ENCODE peak calls at places on chromosomes 3 and 15, in five cellular contexts. P, Q, D, T and Y are unnamed samples.

GRCh38 chr15:30859091-30859874 is 44.4 kb upstream of the FAN1 start:
- DNase-seq in Q (no peak), T (no peak), D (peak; percentile 47), P (no peak), Y (no peak)

GRCh38 chr3:130963878-130964277 is 62.7 kb downstream of the ASTE1 start:
- DNase-seq in T (no peak), P (no peak), D (no peak), Q (no peak), Y (no peak)

GRCh38 chr3:23017800-23018199 is 185.3 kb upstream of the UBE2E2 start:
- DNase-seq in T (no peak), P (no peak), Q (no peak), D (no peak), Y (no peak)

GRCh38 chr3:11513817-11514135 is 129.9 kb downstream of the VGLL4 start:
- DNase-seq in D (no peak), Q (no peak), P (no peak), T (no peak), Y (no peak)

GRCh38 chr3:89098173-89098572 is 9.2 kb upstream of the EPHA3 start:
- DNase-seq in D (no peak), P (no peak), Q (no peak), T (no peak), Y (no peak)

GRCh38 chr3:15646924-15647511 is 45.5 kb downstream of the BTD start:
- DNase-seq in P (no peak), T (no peak), D (no peak), Q (no peak), Y (no peak)

GRCh38 chr3:385151-385550 is 188.6 kb downstream of the CHL1 start:
- DNase-seq in P (no peak), Q (no peak), D (no peak), T (no peak), Y (no peak)

GRCh38 chr3:141311170-141311495 is 57.2 kb upstream of the ZBTB38 start:
- DNase-seq in P (no peak), T (no peak), D (peak; percentile 39), Q (no peak), Y (no peak)

GRCh38 chr15:68843425-68844311 is 23.0 kb upstream of the ANP32A start:
- DNase-seq in Q (no peak), D (peak; percentile 82), P (peak; percentile 77), T (peak; percentile 10), Y (no peak)

GRCh38 chr3:27319847-27320526 is 49.2 kb downstream of the NEK10 start:
- DNase-seq in D (no peak), Q (no peak), T (peak; percentile 21), P (no peak), Y (no peak)

GRCh38 chr3:114624676-114625181 is 330.9 kb downstream of the TIGIT start:
- DNase-seq in P (peak; percentile 83), T (peak; percentile 74), Q (peak; percentile 98), D (peak; percentile 4), Y (peak; percentile 97)

GRCh38 chr3:189727898-189728297 is 96.7 kb downstream of the TP63 start:
- DNase-seq in Q (no peak), P (no peak), D (no peak), T (no peak), Y (no peak)

GRCh38 chr15:66704019-66704782 is 2.2 kb downstream of the SMAD6 start:
- DNase-seq in Q (no peak), T (peak; percentile 13), D (no peak), P (no peak), Y (no peak)

GRCh38 chr3:152466784-152467183 is 198.1 kb downstream of the MBNL1 start:
- DNase-seq in Q (no peak), P (no peak), T (no peak), D (peak; percentile 32), Y (no peak)

GRCh38 chr3:30131171-30131570 is 475.2 kb upstream of the TGFBR2 start:
- DNase-seq in Q (no peak), D (no peak), T (no peak), P (no peak), Y (no peak)

GRCh38 chr3:109806929-109807328 is 469.6 kb upstream of the DPPA4 start:
- DNase-seq in T (no peak), P (no peak), D (no peak), Q (no peak), Y (no peak)

GRCh38 chr3:68986496-68987208 is 26.8 kb downstream of the EOGT start:
- DNase-seq in T (no peak), P (no peak), Q (no peak), D (no peak), Y (peak; percentile 10)

GRCh38 chr15:88657326-88658069 is 18.7 kb downstream of the ISG20 start:
- DNase-seq in P (peak; percentile 80), T (no peak), Q (no peak), D (peak; percentile 78), Y (peak; percentile 92)

GRCh38 chr3:56988874-56989433 is 71.5 kb upstream of the SPATA12 start:
- DNase-seq in D (peak; percentile 71), T (peak; percentile 85), Q (no peak), P (peak; percentile 84), Y (no peak)

GRCh38 chr3:45687828-45688193 is 1.4 kb upstream of the SACM1L start:
- DNase-seq in D (no peak), T (no peak), P (no peak), Q (no peak), Y (no peak)

GRCh38 chr3:155080692-155081091 is 573 bp downstream of the MME start:
- DNase-seq in P (no peak), D (no peak), Q (no peak), T (no peak), Y (no peak)

GRCh38 chr3:84136425-84136824 is 822.4 kb upstream of the CADM2 start:
- DNase-seq in D (no peak), P (no peak), T (no peak), Q (no peak), Y (no peak)

GRCh38 chr3:57029924-57030323 is 30.5 kb upstream of the SPATA12 start:
- DNase-seq in T (no peak), D (peak; percentile 67), Q (no peak), P (no peak), Y (no peak)

GRCh38 chr3:159001711-159002110 is 199.9 kb downstream of the MFSD1 start:
- DNase-seq in Q (no peak), P (no peak), T (no peak), D (no peak), Y (no peak)

GRCh38 chr3:188061133-188061532 is 92.8 kb upstream of the LPP start:
- DNase-seq in D (no peak), T (peak; percentile 40), P (no peak), Q (no peak), Y (no peak)

GRCh38 chr15:31465083-31465955 is 138.7 kb downstream of the KLF13 start:
- DNase-seq in D (no peak), P (peak; percentile 60), T (peak; percentile 89), Q (peak; percentile 87), Y (no peak)

GRCh38 chr3:116135462-116135861 is 309.8 kb downstream of the LSAMP start:
- DNase-seq in T (peak; percentile 14), Q (peak; percentile 87), D (peak; percentile 36), P (no peak), Y (no peak)

GRCh38 chr3:124094496-124094895 is 102.6 kb upstream of the ROPN1 start:
- DNase-seq in Q (no peak), D (no peak), T (no peak), P (no peak), Y (no peak)

GRCh38 chr3:114879059-114880031 is 267.7 kb downstream of the ZBTB20 start:
- DNase-seq in D (no peak), Q (no peak), P (no peak), T (no peak), Y (no peak)

GRCh38 chr3:15510493-15510892 is 11.0 kb downstream of the COLQ start:
- DNase-seq in P (no peak), D (no peak), T (no peak), Q (no peak), Y (no peak)

GRCh38 chr15:51907136-51907862 is 64.3 kb downstream of the LEO1 start:
- DNase-seq in T (peak; percentile 28), Q (no peak), D (no peak), P (no peak), Y (no peak)

GRCh38 chr15:52558196-52558595 is 10.6 kb downstream of the ARPP19 start:
- DNase-seq in T (no peak), Q (no peak), P (no peak), D (no peak), Y (no peak)

GRCh38 chr3:42680806-42681205 is 4.5 kb upstream of the KLHL40 start:
- DNase-seq in T (no peak), D (no peak), Q (no peak), P (no peak), Y (no peak)

GRCh38 chr3:107598926-107599754 is 76.4 kb downstream of the BBX start:
- DNase-seq in T (peak; percentile 62), P (peak; percentile 86), Q (no peak), D (peak; percentile 36), Y (no peak)

GRCh38 chr15:96977886-96978285 is 647.4 kb downstream of the NR2F2 start:
- DNase-seq in Q (no peak), T (no peak), P (no peak), D (no peak), Y (no peak)

GRCh38 chr15:55277116-55277564 is 12.5 kb downstream of the RAB27A start:
- DNase-seq in D (no peak), P (no peak), T (peak; percentile 19), Q (no peak), Y (peak; percentile 55)

GRCh38 chr3:37554364-37554763 is 307.3 kb upstream of the CTDSPL start:
- DNase-seq in T (no peak), D (no peak), P (no peak), Q (no peak), Y (no peak)
- TF ChIP-seq CTCF in T (peak; percentile 11), D (no peak), P (no peak), Q (no peak), Y (no peak)

GRCh38 chr3:88032245-88032644 is 26.6 kb downstream of the CGGBP1 start:
- DNase-seq in D (no peak), T (no peak), Q (no peak), P (no peak), Y (no peak)
- H3K4me3 ChIP-seq in D (peak overlapping the region; percentile 56), T (peak overlapping the region; percentile 38), Q (peak overlapping the region; percentile 38), P (peak overlapping the region; percentile 19), Y (peak overlapping the region; percentile 33)

GRCh38 chr15:37679627-37680026 is 254.8 kb upstream of the TMCO5A start:
- DNase-seq in T (no peak), P (no peak), Q (no peak), D (no peak), Y (no peak)
- TF ChIP-seq POLR2AphosphoS5 in T (no peak), P (no peak), Q (no peak), D (no peak), Y (no peak)

GRCh38 chr15:35522061-35522460 is 23.9 kb downstream of the DPH6 start:
- DNase-seq in D (peak; percentile 16), P (no peak), T (no peak), Q (no peak), Y (no peak)

GRCh38 chr15:35514759-35515158 is 31.2 kb downstream of the DPH6 start:
- DNase-seq in P (no peak), T (no peak), D (no peak), Q (no peak), Y (no peak)

DNA sequence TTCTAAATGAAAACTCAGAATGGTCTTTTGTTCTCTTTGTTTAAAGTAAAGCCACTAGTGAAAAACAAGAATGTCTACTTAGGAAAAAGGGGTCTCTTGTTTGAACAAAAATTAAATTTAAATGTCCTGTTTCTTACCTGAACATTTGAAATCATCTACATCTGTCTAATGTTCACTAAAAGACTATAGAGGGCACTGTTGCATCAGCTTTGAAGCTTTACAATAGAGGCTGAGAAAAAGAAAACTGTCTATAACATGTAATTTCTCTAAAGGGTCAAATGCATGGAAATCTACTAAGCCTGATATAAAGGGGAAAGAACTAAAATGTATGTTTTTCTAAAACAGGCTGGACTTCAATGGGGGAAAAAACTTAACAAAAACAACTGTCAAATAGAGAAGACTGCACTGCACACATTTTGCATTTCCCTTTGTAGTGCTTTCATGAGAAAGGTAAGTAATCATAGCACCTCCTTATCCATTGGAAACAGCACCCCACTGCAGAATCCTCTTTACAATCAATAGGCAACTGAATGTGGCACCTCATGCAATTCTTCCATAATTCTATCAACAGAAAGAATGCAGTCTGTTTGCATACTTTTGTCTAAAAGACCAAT is 26.3 kb downstream of the DPH6 start:
- DNase-seq in Q (no peak), T (no peak), D (peak; percentile 11), P (no peak), Y (no peak)
- TF ChIP-seq CTCF in Q (peak; percentile 50), T (peak; percentile 55), D (peak; percentile 87), P (peak; percentile 54), Y (peak; percentile 61)